ENCODE peak calls at places on chromosomes 13 and 19, in five cellular contexts. L is gastrocnemius medialis, Z is PC-3, D is K562, X is sigmoid colon. A is an unnamed sample.
A peak's percentile ranks its signal among the peaks of the same experiment; 100 is the strongest.

GRCh38 chr19:58515259-58515658 is 3.5 kb upstream of the SLC27A5 start:
- DNase-seq in X (no peak), D (no peak), Z (no peak), L (no peak), A (no peak)

GRCh38 chr13:94239135-94239534 is 240.3 kb downstream of the DCT start:
- DNase-seq in X (no peak), Z (peak; percentile 53), D (no peak), L (no peak), A (no peak)

GRCh38 chr19:42850981-42851717 is 28.4 kb downstream of the PSG1 start:
- DNase-seq in X (peak; percentile 79), L (peak; percentile 70), Z (peak; percentile 92), D (no peak), A (no peak)

GRCh38 chr19:29446331-29446730 is 79.5 kb upstream of the VSTM2B start:
- DNase-seq in X (no peak), D (no peak), L (no peak), Z (no peak), A (no peak)

GRCh38 chr19:58558623-58559274 is 338 bp upstream of the UBE2M start:
- DNase-seq in D (peak; percentile 92), X (peak; percentile 100), L (peak; percentile 99), Z (peak; percentile 100), A (peak; percentile 98)

GRCh38 chr19:10800488-10800887 is 35.5 kb downstream of the TMED1 start:
- DNase-seq in D (no peak), X (no peak), Z (no peak), L (no peak), A (peak; percentile 22)

GRCh38 chr19:45171211-45171623 is 6.8 kb downstream of the TRAPPC6A start:
- DNase-seq in L (no peak), X (no peak), Z (no peak), D (peak; percentile 54), A (no peak)

GRCh38 chr13:51845574-51846318 is 769 bp upstream of the TMEM272 start:
- DNase-seq in X (no peak), D (no peak), L (no peak), Z (no peak), A (no peak)

GRCh38 chr13:24625870-24626419 is 54.3 kb upstream of the ATP12A start:
- DNase-seq in X (no peak), Z (no peak), D (no peak), L (no peak), A (no peak)

GRCh38 chr19:2230807-2231533 is 5.2 kb downstream of the PLEKHJ1 start:
- DNase-seq in X (no peak), Z (no peak), L (peak; percentile 83), D (no peak), A (no peak)

GRCh38 chr19:425056-425455 is 16.1 kb upstream of the C2CD4C start:
- DNase-seq in D (no peak), Z (no peak), L (no peak), X (no peak), A (no peak)

GRCh38 chr13:109671919-109672318 is 114.5 kb downstream of the IRS2 start:
- DNase-seq in X (no peak), L (no peak), Z (no peak), D (no peak), A (no peak)

GRCh38 chr19:30666301-30666803 is 294.2 kb downstream of the ZNF536 start:
- DNase-seq in L (no peak), D (peak; percentile 51), X (no peak), Z (peak; percentile 42), A (peak; percentile 84)

GRCh38 chr19:3365447-3366103 is 808 bp upstream of the NFIC start:
- DNase-seq in L (peak; percentile 80), Z (peak; percentile 52), D (no peak), X (peak; percentile 94), A (peak; percentile 71)

DNA sequence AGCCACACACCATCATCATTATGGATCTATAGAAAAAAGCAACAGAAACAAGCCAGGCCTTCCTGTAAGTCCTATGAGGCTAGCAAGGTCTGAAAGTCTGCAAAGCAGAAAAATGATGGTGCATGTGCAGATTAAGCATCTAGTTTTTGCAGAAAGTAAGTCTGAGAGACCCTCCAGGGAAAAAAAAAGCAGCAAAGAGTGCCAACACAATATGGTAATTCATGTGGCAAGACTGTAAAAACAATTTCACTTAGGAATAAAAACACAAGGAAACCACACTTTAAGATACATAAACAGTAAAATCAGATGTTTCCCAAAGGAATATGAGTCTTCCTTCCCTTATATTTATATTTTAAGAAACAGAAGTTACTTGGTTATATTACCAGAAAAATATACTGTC is 112.4 kb upstream of the FBXL3 start:
- DNase-seq in X (no peak), Z (no peak), L (no peak), D (no peak), A (no peak)
- H3K4me3 ChIP-seq in X (no peak overlapping the region), Z (no peak overlapping the region), L (no peak overlapping the region), D (no peak overlapping the region), A (no peak overlapping the region)

GRCh38 chr19:7625763-7626372 is 3.5 kb downstream of the XAB2 start:
- DNase-seq in D (no peak), L (no peak), Z (no peak), X (no peak), A (no peak)

GRCh38 chr19:7631577-7631976 is 1.9 kb downstream of the PCP2 start:
- DNase-seq in X (no peak), L (no peak), Z (no peak), D (no peak), A (no peak)

GRCh38 chr19:7629347-7630054 is at the start of the genes PET100 and XAB2:
- DNase-seq in L (peak; percentile 99), Z (peak; percentile 100), D (peak; percentile 100), X (peak; percentile 99), A (peak; percentile 99)

GRCh38 chr19:7627166-7627565 is 2.2 kb downstream of the XAB2 start:
- DNase-seq in D (no peak), X (no peak), L (no peak), Z (no peak), A (no peak)

GRCh38 chr19:7628589-7629311 is 595 bp downstream of the XAB2 start:
- DNase-seq in D (no peak), L (no peak), X (no peak), Z (no peak), A (no peak)
- H3K36me3 ChIP-seq in D (peaks cover 42% of the 10 kb centered on the region), L (no peaks in the 10 kb centered on the region), X (peaks cover 12% of the 10 kb centered on the region), Z (peaks cover 13% of the 10 kb centered on the region), A (peaks cover 4% of the 10 kb centered on the region)

GRCh38 chr19:35436477-35437141 is 11.4 kb upstream of the FFAR2 start:
- DNase-seq in L (no peak), Z (peak; percentile 47), D (no peak), X (no peak), A (no peak)
- H3K4me3 ChIP-seq in L (peak overlapping the region; percentile 17), Z (peak overlapping the region; percentile 27), D (no peak overlapping the region), X (no peak overlapping the region), A (no peak overlapping the region)

GRCh38 chr13:30318026-30318425 is 10.7 kb upstream of the KATNAL1 start:
- DNase-seq in Z (no peak), L (no peak), X (no peak), D (no peak), A (no peak)

GRCh38 chr13:30313307-30313706 is 6.0 kb upstream of the KATNAL1 start:
- DNase-seq in Z (no peak), L (no peak), X (no peak), D (no peak), A (no peak)

GRCh38 chr13:30312859-30313258 is 5.5 kb upstream of the KATNAL1 start:
- DNase-seq in D (no peak), X (no peak), Z (no peak), L (no peak), A (no peak)

GRCh38 chr13:30314562-30314961 is 7.2 kb upstream of the KATNAL1 start:
- DNase-seq in L (no peak), Z (no peak), D (no peak), X (no peak), A (no peak)

DNA sequence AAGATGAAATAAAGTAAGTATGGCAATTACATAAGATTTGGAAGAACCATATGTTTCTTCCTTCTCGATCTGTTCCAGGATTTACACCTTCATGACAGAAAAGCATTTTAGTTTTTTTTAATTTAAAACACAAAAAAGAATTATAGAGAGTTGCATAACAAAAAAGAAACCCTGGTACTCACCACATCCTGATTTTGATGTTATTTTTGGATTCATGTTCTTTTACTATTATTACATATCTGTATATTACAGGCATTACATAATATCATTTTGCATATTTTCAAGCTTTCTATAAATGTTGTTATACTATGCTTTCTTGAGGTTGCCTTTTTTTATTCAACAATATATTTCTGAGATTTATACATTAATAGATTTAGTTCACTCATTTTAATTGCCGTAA is 6.7 kb upstream of the KATNAL1 start:
- DNase-seq in L (no peak), Z (no peak), X (no peak), D (no peak), A (no peak)
- H3K36me3 ChIP-seq in L (no peaks in the 10 kb centered on the region), Z (no peaks in the 10 kb centered on the region), X (no peaks in the 10 kb centered on the region), D (no peaks in the 10 kb centered on the region), A (no peaks in the 10 kb centered on the region)

GRCh38 chr19:12843328-12843727 is 5.0 kb downstream of the MAST1 start:
- DNase-seq in D (no peak), L (no peak), X (no peak), Z (no peak), A (no peak)

GRCh38 chr19:12842511-12842910 is 4.2 kb downstream of the MAST1 start:
- DNase-seq in L (no peak), Z (no peak), D (no peak), X (no peak), A (no peak)

GRCh38 chr19:12843999-12844732 is 5.9 kb downstream of the MAST1 start:
- DNase-seq in L (no peak), D (no peak), X (no peak), Z (peak; percentile 39), A (no peak)

DNA sequence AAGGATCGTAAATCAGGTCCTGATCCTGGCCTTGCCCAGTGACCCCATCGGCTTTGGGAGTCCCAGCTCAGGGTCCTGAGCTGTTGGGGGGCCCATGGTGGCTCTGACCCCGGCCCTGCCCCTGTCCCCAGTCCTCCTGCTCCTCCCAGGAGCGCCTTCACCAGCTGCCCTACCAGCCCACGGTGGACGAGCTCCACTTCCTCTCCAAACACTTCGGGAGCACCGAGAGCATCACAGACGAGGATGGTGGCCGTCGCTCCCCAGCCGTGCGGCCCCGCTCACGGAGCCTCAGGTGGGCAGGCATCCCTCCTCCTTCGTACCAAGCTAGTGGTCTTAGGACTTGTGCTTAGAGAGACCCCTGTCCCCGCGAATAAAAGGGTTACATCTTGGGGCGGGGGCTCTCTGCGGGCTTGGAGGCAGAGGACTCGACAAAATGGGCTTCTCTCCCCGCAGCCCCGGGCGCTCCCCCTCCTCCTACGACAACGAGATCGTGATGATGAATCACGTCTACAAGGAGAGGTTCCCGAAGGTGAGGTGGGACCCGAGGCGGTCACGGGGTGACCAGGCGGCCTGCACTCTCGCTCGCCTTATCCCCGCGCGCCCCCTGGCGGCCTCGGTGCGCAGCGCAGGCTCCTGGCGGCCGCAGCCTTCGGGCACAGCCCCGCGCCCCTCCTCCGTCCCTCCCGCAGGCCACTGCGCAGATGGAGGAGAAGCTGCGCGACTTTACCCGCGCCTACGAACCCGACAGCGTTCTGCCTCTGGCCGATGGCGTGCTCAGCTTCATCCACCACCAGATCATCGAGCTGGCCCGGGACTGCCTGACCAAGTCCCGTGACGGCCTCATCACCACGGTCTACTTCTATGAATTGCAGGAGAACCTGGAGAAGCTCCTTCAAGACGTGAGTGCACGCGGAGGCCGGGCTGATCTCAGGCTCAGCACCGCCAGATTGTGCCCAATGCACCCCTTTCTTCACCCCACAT is 9.1 kb downstream of the MAST1 start:
- DNase-seq in X (peak; percentile 92), L (peak; percentile 78), D (peak; percentile 88), Z (peak; percentile 94), A (peak; percentile 99)
- H3K4me3 ChIP-seq in X (peak overlapping the region; percentile 32), L (peak overlapping the region; percentile 23), D (no peak overlapping the region), Z (peak overlapping the region; percentile 42), A (peak overlapping the region; percentile 19)

A was measured in H7.